ENCODE peak calls at places on chromosomes 6 and 20, in four cellular contexts. U is ascending aorta, Z is tibial nerve, L is psoas muscle. K is an unnamed sample.

GRCh38 chr6:37680668-37681067 is 17.0 kb downstream of the MDGA1 start:
- DNase-seq in Z (no peak), U (peak; percentile 74), L (peak; percentile 62), K (no peak)

GRCh38 chr20:63819224-63819917 is 11.7 kb downstream of the ZBTB46 start:
- DNase-seq in U (no peak), L (no peak), Z (no peak), K (no peak)

GRCh38 chr6:41085182-41085581 is 12.4 kb downstream of the NFYA start:
- DNase-seq in U (no peak), Z (no peak), L (no peak), K (no peak)

GRCh38 chr6:80319286-80319685 is 212.8 kb downstream of the BCKDHB start:
- DNase-seq in L (no peak), U (no peak), Z (no peak), K (no peak)

GRCh38 chr6:160217863-160218262 is 40.8 kb downstream of the SLC22A2 start:
- DNase-seq in Z (no peak), L (no peak), U (no peak), K (no peak)

GRCh38 chr6:143286280-143286795 is 164.2 kb downstream of the ADAT2 start:
- DNase-seq in L (no peak), U (no peak), Z (no peak), K (no peak)

GRCh38 chr6:25942561-25943147 is 12.2 kb upstream of the SLC17A2 start:
- DNase-seq in U (no peak), Z (no peak), L (no peak), K (no peak)

GRCh38 chr6:55449219-55449618 is 122.0 kb downstream of the GFRAL start:
- DNase-seq in U (no peak), L (no peak), Z (no peak), K (no peak)

GRCh38 chr6:100346828-100347227 is 117.9 kb downstream of the SIM1 start:
- DNase-seq in U (no peak), Z (no peak), L (no peak), K (no peak)

GRCh38 chr20:63086421-63087235 is 79.9 kb upstream of the BHLHE23 start:
- DNase-seq in L (peak; percentile 32), U (peak; percentile 56), Z (no peak), K (peak; percentile 1)

GRCh38 chr20:53918949-53919361 is 151.4 kb downstream of the BCAS1 start:
- DNase-seq in Z (no peak), L (no peak), U (no peak), K (no peak)

GRCh38 chr6:112145080-112145573 is 57.7 kb downstream of the FAM229B start:
- DNase-seq in U (no peak), Z (no peak), L (no peak), K (no peak)

GRCh38 chr20:44017905-44018683 is 103.4 kb downstream of the TOX2 start:
- DNase-seq in Z (no peak), L (no peak), U (peak; percentile 83), K (no peak)

GRCh38 chr20:62846528-62846890 is 15.1 kb downstream of the TCFL5 start:
- DNase-seq in L (no peak), U (no peak), Z (no peak), K (no peak)

GRCh38 chr20:41287327-41287726 is 30.2 kb downstream of the ZHX3 start:
- DNase-seq in U (no peak), L (no peak), Z (no peak), K (no peak)

GRCh38 chr20:32539817-32540675 is 45.1 kb downstream of the NOL4L start:
- DNase-seq in L (no peak), Z (no peak), U (no peak), K (peak; percentile 36)

GRCh38 chr6:167399051-167399387 is 74.1 kb downstream of the TTLL2 start:
- DNase-seq in U (no peak), L (no peak), Z (no peak), K (no peak)
- H3K9me3 ChIP-seq in U (no peaks in the 10 kb centered on the region), L (no peaks in the 10 kb centered on the region), Z (no peaks in the 10 kb centered on the region), K (no peaks in the 10 kb centered on the region)

DNA sequence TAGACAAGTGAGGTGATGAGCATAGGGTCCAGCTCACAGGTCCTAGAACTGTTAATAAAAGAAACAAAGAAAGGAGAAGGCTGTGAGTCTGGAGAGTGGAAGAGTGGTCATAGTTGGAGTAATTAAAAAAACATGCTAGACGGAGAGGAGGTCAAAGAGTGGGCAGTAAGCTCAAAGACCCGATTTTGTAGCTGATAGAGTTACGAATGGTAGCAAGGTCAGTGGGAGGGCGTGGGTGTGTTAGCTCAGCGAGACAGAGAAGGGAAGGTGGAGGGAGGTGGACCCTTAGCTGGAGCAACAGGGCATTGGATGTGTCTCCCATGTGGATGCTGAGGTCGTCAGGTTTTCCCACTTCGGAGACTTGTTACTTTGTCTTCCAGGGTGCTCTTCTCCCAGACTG is 431.7 kb downstream of the CDH26 start:
- DNase-seq in L (no peak), U (no peak), Z (no peak), K (no peak)
- H3K9me3 ChIP-seq in L (no peaks in the 10 kb centered on the region), U (no peaks in the 10 kb centered on the region), Z (peaks cover 3% of the 10 kb centered on the region), K (no peaks in the 10 kb centered on the region)

GRCh38 chr6:27452496-27452897 is 20.4 kb downstream of the ZNF184 start:
- DNase-seq in L (no peak), U (no peak), Z (no peak), K (no peak)
- H3K9me3 ChIP-seq in L (peaks cover 90% of the 10 kb centered on the region), U (peaks cover 93% of the 10 kb centered on the region), Z (peaks cover 72% of the 10 kb centered on the region), K (peaks cover 80% of the 10 kb centered on the region)

GRCh38 chr6:121633309-121633708 is 197.9 kb downstream of the GJA1 start:
- DNase-seq in L (no peak), U (no peak), Z (no peak), K (no peak)
- H3K9me3 ChIP-seq in L (peaks cover 25% of the 10 kb centered on the region), U (peaks cover 21% of the 10 kb centered on the region), Z (peaks cover 10% of the 10 kb centered on the region), K (no peaks in the 10 kb centered on the region)

GRCh38 chr20:12311102-12311865 is 393.6 kb downstream of the BTBD3 start:
- DNase-seq in Z (no peak), U (no peak), L (no peak), K (no peak)
- H3K9me3 ChIP-seq in Z (no peaks in the 10 kb centered on the region), U (no peaks in the 10 kb centered on the region), L (no peaks in the 10 kb centered on the region), K (peaks cover 3% of the 10 kb centered on the region)

GRCh38 chr20:55893031-55893430 is 112.3 kb downstream of the CBLN4 start:
- DNase-seq in Z (no peak), U (no peak), L (no peak), K (no peak)

GRCh38 chr20:55882922-55883321 is 122.4 kb downstream of the CBLN4 start:
- DNase-seq in U (no peak), Z (no peak), L (no peak), K (no peak)

GRCh38 chr20:55888655-55889054 is 116.7 kb downstream of the CBLN4 start:
- DNase-seq in L (no peak), U (no peak), Z (no peak), K (no peak)
- H3K9me3 ChIP-seq in L (no peaks in the 10 kb centered on the region), U (no peaks in the 10 kb centered on the region), Z (no peaks in the 10 kb centered on the region), K (no peaks in the 10 kb centered on the region)

K was measured in T-helper 17 cell.